ENCODE peak calls at places on chromosome 21, in five cellular contexts. B is NCI-H2171 treated with DMSO at 0.1 percent for 48 hours, R is posterior cingulate gyrus, N is NCI-H1105, T is tibial artery. P is an unnamed sample.

GRCh38 chr21:42233067-42233981 is 14.4 kb downstream of the ABCG1 start:
- DNase-seq in B (no peak), R (no peak), N (no peak), T (peak; percentile 95), P (no peak)

GRCh38 chr21:33273044-33273443 is 6.9 kb downstream of the IL10RB start:
- DNase-seq in B (no peak), R (no peak), N (no peak), T (no peak), P (no peak)

GRCh38 chr21:41932191-41932575 is 21.6 kb downstream of the C2CD2 start:
- DNase-seq in B (no peak), R (no peak), N (no peak), T (no peak), P (no peak)

GRCh38 chr21:26795866-26796329 is 49.3 kb downstream of the ADAMTS1 start:
- DNase-seq in B (no peak), R (peak; percentile 31), N (no peak), T (peak; percentile 80), P (no peak)

GRCh38 chr21:43627527-43627926 is 31.8 kb downstream of the HSF2BP start:
- DNase-seq in B (no peak), R (no peak), N (no peak), T (no peak), P (no peak)

GRCh38 chr21:42403611-42404231 is at the start of gene UBASH3A:
- DNase-seq in B (no peak), R (no peak), N (no peak), T (no peak), P (no peak)

GRCh38 chr21:46517361-46517760 is 58.7 kb downstream of the DIP2A start:
- DNase-seq in B (no peak), R (no peak), N (no peak), T (no peak), P (no peak)

GRCh38 chr21:42417533-42417932 is 13.8 kb downstream of the UBASH3A start:
- DNase-seq in B (no peak), R (no peak), N (no peak), T (no peak), P (no peak)

GRCh38 chr21:41933259-41934079 is 20.3 kb downstream of the C2CD2 start:
- DNase-seq in B (no peak), R (no peak), N (no peak), T (no peak), P (no peak)

GRCh38 chr21:19489930-19490329 is 1086.3 kb upstream of the TMPRSS15 start:
- DNase-seq in B (no peak), R (no peak), N (no peak), T (no peak), P (no peak)

GRCh38 chr21:35226960-35227741 is 178.0 kb upstream of the RUNX1 start:
- DNase-seq in B (no peak), R (no peak), N (no peak), T (no peak), P (no peak)

GRCh38 chr21:44425895-44426662 is 29.2 kb upstream of the LRRC3 start:
- DNase-seq in B (no peak), R (peak; percentile 15), N (no peak), T (peak; percentile 51), P (no peak)

GRCh38 chr21:28106370-28106890 is 886.2 kb downstream of the LTN1 start:
- DNase-seq in B (no peak), R (no peak), N (no peak), T (no peak), P (no peak)

GRCh38 chr21:19237603-19238002 is 834.0 kb upstream of the TMPRSS15 start:
- DNase-seq in B (no peak), R (no peak), N (no peak), T (no peak), P (no peak)

GRCh38 chr21:44043613-44044012 is 31.5 kb downstream of the TRAPPC10 start:
- DNase-seq in B (peak; percentile 26), R (no peak), N (no peak), T (no peak), P (no peak)

GRCh38 chr21:26844258-26845065 is 747 bp downstream of the ADAMTS1 start:
- DNase-seq in B (peak; percentile 44), R (peak; percentile 59), N (no peak), T (peak; percentile 78), P (peak; percentile 72)

GRCh38 chr21:42453301-42454220 is 42.5 kb downstream of the RSPH1 start:
- DNase-seq in B (no peak), R (no peak), N (no peak), T (no peak), P (peak; percentile 33)

GRCh38 chr21:45995686-45996179 is 14.2 kb downstream of the COL6A1 start:
- DNase-seq in B (no peak), R (no peak), N (no peak), T (peak; percentile 65), P (no peak)

GRCh38 chr21:26057488-26058170 is 112.9 kb downstream of the APP start:
- DNase-seq in B (no peak), R (no peak), N (no peak), T (no peak), P (peak; percentile 40)

GRCh38 chr21:38258803-38259485 is 2.2 kb downstream of the KCNJ15 start:
- DNase-seq in B (no peak), R (no peak), N (no peak), T (no peak), P (no peak)

GRCh38 chr21:33940164-33940563 is 24.6 kb upstream of the ATP5PO start:
- DNase-seq in B (no peak), R (no peak), N (no peak), T (no peak), P (no peak)

GRCh38 chr21:42003051-42003461 is 7.1 kb downstream of the ZBTB21 start:
- DNase-seq in B (no peak), R (no peak), N (no peak), T (no peak), P (no peak)

GRCh38 chr21:44487831-44488230 is 32.5 kb downstream of the LRRC3 start:
- DNase-seq in B (peak; percentile 8), R (no peak), N (no peak), T (no peak), P (no peak)

GRCh38 chr21:26351661-26352060 is 181.1 kb upstream of the APP start:
- DNase-seq in B (no peak), R (no peak), N (no peak), T (no peak), P (no peak)

GRCh38 chr21:39062196-39062900 is 120.9 kb downstream of the PSMG1 start:
- DNase-seq in B (no peak), R (no peak), N (no peak), T (no peak), P (no peak)

GRCh38 chr21:37338671-37339526 is 27.7 kb upstream of the DYRK1A start:
- DNase-seq in B (peak; percentile 53), R (no peak), N (no peak), T (peak; percentile 69), P (peak; percentile 54)

GRCh38 chr21:22871692-22872091 is 1873.5 kb downstream of the NCAM2 start:
- DNase-seq in B (no peak), R (no peak), N (no peak), T (no peak), P (no peak)

GRCh38 chr21:26686278-26686677 is 113.2 kb upstream of the CYYR1 start:
- DNase-seq in B (peak; percentile 77), R (no peak), N (peak; percentile 7), T (no peak), P (peak; percentile 40)

GRCh38 chr21:31326478-31327247 is 17.4 kb downstream of the TIAM1 start:
- DNase-seq in B (peak; percentile 58), R (no peak), N (no peak), T (no peak), P (no peak)

GRCh38 chr21:34845521-34846213 is 176.9 kb downstream of the CLIC6 start:
- DNase-seq in B (no peak), R (no peak), N (no peak), T (no peak), P (no peak)

GRCh38 chr21:46098303-46099141 is 610 bp downstream of the COL6A2 start:
- DNase-seq in B (no peak), R (peak; percentile 22), N (no peak), T (peak; percentile 70), P (no peak)

GRCh38 chr21:41767606-41768370 is 936 bp upstream of the RIPK4 start:
- DNase-seq in B (peak; percentile 45), R (no peak), N (no peak), T (peak; percentile 63), P (peak; percentile 41)

GRCh38 chr21:26179501-26179900 is 8.9 kb upstream of the APP start:
- DNase-seq in B (no peak), R (no peak), N (no peak), T (no peak), P (no peak)

GRCh38 chr21:45580576-45581321 is 38.5 kb upstream of the SLC19A1 start:
- DNase-seq in B (peak; percentile 23), R (no peak), N (no peak), T (peak; percentile 48), P (no peak)

GRCh38 chr21:17989780-17990179 is 170.6 kb upstream of the C21orf91 start:
- DNase-seq in B (no peak), R (no peak), N (no peak), T (no peak), P (no peak)

GRCh38 chr21:45536301-45537081 is 5.7 kb downstream of the SLC19A1 start:
- DNase-seq in B (no peak), R (peak; percentile 15), N (no peak), T (peak; percentile 60), P (no peak)

P was measured in NCI-H524.